ENCODE peak calls at places on chromosomes 16 and 17, in four cellular contexts. One of them, this sample, is unnamed.

GRCh38 chr17:6365187-6365943 is 69.6 kb downstream of the AIPL1 start:
- DNase-seq in ACHN: no peak
- DNase-seq in skeletal muscle cell: no peak
- DNase-seq in AML-193: no peak
- DNase-seq in this sample: peak

GRCh38 chr16:1152651-1153259 is at the start of gene CACNA1H:
- DNase-seq in AML-193: no peak
- DNase-seq in skeletal muscle cell: no peak
- DNase-seq in ACHN: no peak
- DNase-seq in this sample: no peak

GRCh38 chr16:13988038-13988437 is 68.1 kb downstream of the ERCC4 start:
- DNase-seq in skeletal muscle cell: no peak
- DNase-seq in AML-193: no peak
- DNase-seq in ACHN: no peak
- DNase-seq in this sample: no peak

GRCh38 chr17:45277216-45277849 is 15.4 kb upstream of the SPATA32 start:
- DNase-seq in skeletal muscle cell: peak
- DNase-seq in ACHN: peak
- DNase-seq in AML-193: peak
- DNase-seq in this sample: no peak

GRCh38 chr17:14361945-14362508 is 61.1 kb downstream of the HS3ST3B1 start:
- DNase-seq in AML-193: no peak
- DNase-seq in ACHN: no peak
- DNase-seq in skeletal muscle cell: no peak
- DNase-seq in this sample: no peak

GRCh38 chr17:75998327-75998795 is 2.3 kb upstream of the CDK3 start:
- DNase-seq in skeletal muscle cell: no peak
- DNase-seq in AML-193: no peak
- DNase-seq in ACHN: no peak
- DNase-seq in this sample: no peak

GRCh38 chr17:2214887-2215615 is 88.5 kb downstream of the SMG6 start:
- DNase-seq in skeletal muscle cell: no peak
- DNase-seq in ACHN: no peak
- DNase-seq in AML-193: no peak
- DNase-seq in this sample: no peak

GRCh38 chr17:61619953-61620352 is 28.9 kb upstream of the NACA2 start:
- DNase-seq in AML-193: no peak
- DNase-seq in ACHN: no peak
- DNase-seq in skeletal muscle cell: no peak
- DNase-seq in this sample: no peak

GRCh38 chr17:62805234-62805633 is 2.9 kb downstream of the MARCHF10 start:
- DNase-seq in skeletal muscle cell: no peak
- DNase-seq in ACHN: no peak
- DNase-seq in AML-193: no peak
- DNase-seq in this sample: no peak

GRCh38 chr17:50171371-50172071 is 5.7 kb downstream of the SGCA start:
- DNase-seq in skeletal muscle cell: no peak
- DNase-seq in ACHN: no peak
- DNase-seq in AML-193: no peak
- DNase-seq in this sample: no peak

GRCh38 chr16:17228048-17228707 is 242.6 kb downstream of the XYLT1 start:
- DNase-seq in ACHN: no peak
- DNase-seq in skeletal muscle cell: no peak
- DNase-seq in AML-193: no peak
- DNase-seq in this sample: no peak

GRCh38 chr16:82643136-82643535 is 16.4 kb downstream of the CDH13 start:
- DNase-seq in skeletal muscle cell: no peak
- DNase-seq in AML-193: no peak
- DNase-seq in ACHN: no peak
- DNase-seq in this sample: no peak

This sample was measured in GOT3.